ENCODE peak calls at places on chromosomes 11 and 22, in six cellular contexts. D is spleen, K is HCT116, H is HL-60, O is K562, V is transverse colon. I is an unnamed sample.

GRCh38 chr11:77503006-77503405 is 29.1 kb upstream of the PAK1 start:
- DNase-seq in D (no peak), K (no peak), H (no peak), O (peak; percentile 31), V (no peak), I (no peak)

GRCh38 chr11:87628161-87628560 is 547.1 kb downstream of the RAB38 start:
- DNase-seq in D (no peak), K (no peak), H (no peak), O (no peak), V (no peak), I (no peak)

GRCh38 chr11:121452609-121453150 is at the start of gene SORL1-AS1:
- DNase-seq in D (no peak), K (no peak), H (peak; percentile 28), O (no peak), V (peak; percentile 45), I (no peak)

GRCh38 chr11:56841210-56841810 is 92.8 kb upstream of the OR9G4 start:
- DNase-seq in D (no peak), K (peak; percentile 27), H (peak; percentile 41), O (peak; percentile 38), V (peak; percentile 57), I (peak; percentile 8)

GRCh38 chr11:1237128-1237580 is 14.3 kb downstream of the MUC5B start:
- DNase-seq in D (peak; percentile 58), K (no peak), H (no peak), O (no peak), V (peak; percentile 90), I (no peak)

GRCh38 chr11:79086056-79086455 is 354.8 kb downstream of the TENM4 start:
- DNase-seq in D (no peak), K (no peak), H (no peak), O (no peak), V (no peak), I (no peak)

GRCh38 chr11:44979536-44980399 is 29.1 kb upstream of the TP53I11 start:
- DNase-seq in D (peak; percentile 68), K (peak; percentile 10), H (no peak), O (no peak), V (peak; percentile 85), I (no peak)

GRCh38 chr11:88474655-88475054 is 137.1 kb upstream of the CTSC start:
- DNase-seq in D (no peak), K (no peak), H (peak; percentile 27), O (no peak), V (no peak), I (no peak)

GRCh38 chr11:9137293-9138132 is 46.1 kb upstream of the SCUBE2 start:
- DNase-seq in D (peak; percentile 88), K (peak; percentile 36), H (peak; percentile 74), O (peak; percentile 74), V (peak; percentile 83), I (peak; percentile 63)

GRCh38 chr11:10857604-10858504 is at the start of gene ZBED5:
- DNase-seq in D (peak; percentile 99), K (peak; percentile 94), H (peak; percentile 96), O (peak; percentile 95), V (peak; percentile 98), I (peak; percentile 65)

DNA sequence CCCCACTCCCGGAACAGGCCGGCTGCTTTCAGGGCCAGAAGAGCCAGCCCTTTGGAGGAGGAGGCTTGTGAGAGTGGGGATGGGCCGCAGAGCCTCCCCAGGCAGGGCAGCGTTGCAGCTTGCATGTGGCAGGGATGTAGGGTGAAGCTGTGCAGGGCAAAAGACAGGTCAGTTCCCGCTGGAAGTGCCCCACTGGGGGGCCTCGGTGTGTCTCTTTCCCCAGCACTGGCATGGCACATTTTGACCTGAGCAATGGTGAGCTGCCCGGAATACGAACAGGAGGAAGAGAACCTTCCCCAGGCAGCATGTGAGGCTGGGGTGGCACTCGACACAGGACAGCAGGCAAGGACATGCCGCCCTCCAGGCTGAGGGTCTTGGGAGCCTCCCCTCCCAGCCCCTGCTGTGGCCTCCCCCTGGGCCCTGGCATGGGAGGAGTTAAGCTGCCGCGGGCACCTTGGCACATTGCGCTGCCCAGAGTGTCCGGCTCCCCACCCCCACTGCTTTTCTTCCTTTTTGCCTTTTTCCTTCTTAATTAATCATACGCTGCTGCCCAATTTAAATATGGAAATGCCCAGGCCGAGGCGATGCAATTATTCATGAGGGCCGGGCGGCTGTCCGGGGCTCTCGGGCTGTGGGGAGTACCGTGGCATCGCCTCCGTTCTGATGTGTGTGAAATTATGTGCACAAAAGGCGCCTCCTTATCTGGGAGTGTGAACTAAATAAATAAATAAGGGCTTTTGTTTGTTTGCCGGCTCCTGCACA is 76.0 kb upstream of the WNT7B start:
- DNase-seq in D (peak; percentile 89), K (no peak), H (no peak), O (no peak), V (peak; percentile 69), I (no peak)
- TF ChIP-seq POLR2AphosphoS5 in D (peak; percentile 45), K (peak; percentile 19), H (no peak), O (no peak), V (no peak), I (no peak)

GRCh38 chr11:2926611-2927492 is 2.4 kb downstream of the PHLDA2 start:
- DNase-seq in D (peak; percentile 68), K (no peak), H (no peak), O (no peak), V (peak; percentile 9), I (no peak)

GRCh38 chr11:2924381-2924780 is 4.8 kb downstream of the PHLDA2 start:
- DNase-seq in D (no peak), K (no peak), H (no peak), O (no peak), V (peak; percentile 87), I (no peak)

GRCh38 chr11:2927493-2927800 is 1.8 kb downstream of the PHLDA2 start:
- DNase-seq in D (peak; percentile 47), K (no peak), H (no peak), O (no peak), V (no peak), I (no peak)

GRCh38 chr11:2923446-2924375 is 5.5 kb downstream of the PHLDA2 start:
- DNase-seq in D (no peak), K (no peak), H (no peak), O (no peak), V (no peak), I (no peak)

GRCh38 chr11:2924821-2925675 is 4.2 kb downstream of the PHLDA2 start:
- DNase-seq in D (no peak), K (no peak), H (no peak), O (no peak), V (peak; percentile 70), I (no peak)
- TF ChIP-seq POLR2AphosphoS5 in D (no peak), K (no peak), H (no peak), O (no peak), V (no peak), I (no peak)

GRCh38 chr22:43925433-43926348 is 2.1 kb downstream of the PNPLA3 start:
- DNase-seq in D (no peak), K (no peak), H (no peak), O (no peak), V (no peak), I (no peak)

GRCh38 chr22:43926349-43926710 is 2.7 kb downstream of the PNPLA3 start:
- DNase-seq in D (no peak), K (no peak), H (no peak), O (no peak), V (no peak), I (no peak)

GRCh38 chr22:43922123-43922522 is 1.5 kb upstream of the PNPLA3 start:
- DNase-seq in D (no peak), K (no peak), H (no peak), O (peak; percentile 16), V (no peak), I (no peak)

GRCh38 chr22:43923191-43923590 is 414 bp upstream of the PNPLA3 start:
- DNase-seq in D (no peak), K (no peak), H (peak; percentile 3), O (no peak), V (no peak), I (no peak)

DNA sequence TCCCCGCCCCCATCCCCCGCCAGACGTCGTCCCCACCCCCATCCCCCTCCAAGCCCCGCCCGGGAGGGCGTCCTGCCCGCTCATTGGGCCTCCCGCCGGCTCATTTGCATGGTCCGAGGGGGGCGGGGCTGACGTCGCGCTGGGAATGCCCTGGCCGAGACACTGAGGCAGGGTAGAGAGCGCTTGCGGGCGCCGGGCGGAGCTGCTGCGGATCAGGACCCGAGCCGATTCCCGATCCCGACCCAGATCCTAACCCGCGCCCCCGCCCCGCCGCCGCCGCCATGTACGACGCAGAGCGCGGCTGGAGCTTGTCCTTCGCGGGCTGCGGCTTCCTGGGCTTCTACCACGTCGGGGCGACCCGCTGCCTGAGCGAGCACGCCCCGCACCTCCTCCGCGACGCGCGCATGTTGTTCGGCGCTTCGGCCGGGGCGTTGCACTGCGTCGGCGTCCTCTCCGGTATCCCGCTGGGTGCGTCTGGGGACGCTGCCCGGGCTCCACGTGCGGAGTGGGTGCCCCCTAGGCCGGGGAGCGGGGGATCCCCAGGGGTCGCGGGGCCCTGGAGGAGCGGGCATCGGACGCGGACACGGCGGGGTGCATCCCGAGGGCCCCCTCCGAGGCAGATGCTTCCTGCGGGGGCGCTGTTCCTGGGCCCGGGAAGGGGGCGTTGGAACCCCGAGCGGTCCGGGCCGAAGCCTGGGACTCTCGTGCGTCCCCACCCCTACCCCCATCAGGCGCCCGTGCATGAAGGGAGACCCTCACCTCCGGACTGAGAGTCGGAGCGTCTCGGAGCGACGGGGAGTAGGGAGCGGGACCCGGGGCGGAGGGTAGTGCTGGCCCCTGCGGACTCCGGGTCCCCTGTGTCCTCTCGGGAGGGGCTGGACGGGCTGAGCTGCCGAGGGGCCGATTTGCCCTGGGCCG is at the start of gene PNPLA3:
- DNase-seq in D (peak; percentile 89), K (peak; percentile 57), H (peak; percentile 45), O (peak; percentile 94), V (peak; percentile 87), I (peak; percentile 85)
- TF ChIP-seq POLR2AphosphoS5 in D (peak; percentile 56), K (peak; percentile 83), H (no peak), O (no peak), V (peak; percentile 22), I (no peak)

DNA sequence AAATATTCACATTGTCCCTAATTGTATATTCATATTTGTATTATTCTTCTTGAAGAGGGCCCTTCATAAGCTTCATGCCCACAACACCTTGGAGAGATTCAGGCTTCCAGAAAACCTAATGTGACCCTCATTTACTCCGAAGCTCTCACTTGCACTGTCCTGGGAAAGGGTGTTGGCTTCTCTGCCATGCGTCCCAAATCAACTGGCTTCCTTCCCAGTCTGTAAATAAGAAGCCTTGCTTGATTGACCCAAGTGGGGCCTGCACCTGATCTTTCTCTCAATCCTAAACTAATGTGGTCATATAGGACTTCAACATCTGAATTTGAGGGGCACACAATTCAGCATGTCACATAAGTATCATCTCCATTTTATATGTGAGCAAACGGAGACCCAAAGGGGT is 40.5 kb upstream of the ZBTB16 start:
- DNase-seq in D (no peak), K (no peak), H (no peak), O (no peak), V (no peak), I (no peak)
- TF ChIP-seq POLR2AphosphoS5 in D (no peak), K (no peak), H (no peak), O (no peak), V (no peak), I (no peak)